ENCODE peak calls at places on chromosomes 11 and 22, in eight cellular contexts. One of them, this sample, is unnamed. For H3K36me3, the result is how much of the 10 kb centered on the place peaks cover.

GRCh38 chr22:38163844-38164577 is 17.6 kb downstream of the PLA2G6 start:
- DNase-seq in CD8-positive, alpha-beta T cell: no peak
- DNase-seq in GM23248: no peak
- DNase-seq in thoracic aorta: no peak
- DNase-seq in lower lobe of right lung: no peak
- DNase-seq in mesenchymal stem cell: no peak
- DNase-seq in psoas muscle: no peak
- DNase-seq in PC-3: no peak
- DNase-seq in this sample: no peak

GRCh38 chr11:69523453-69523852 is 42.0 kb downstream of the LINC01488 start:
- DNase-seq in CD8-positive, alpha-beta T cell: no peak
- DNase-seq in GM23248: no peak
- DNase-seq in thoracic aorta: no peak
- DNase-seq in lower lobe of right lung: no peak
- DNase-seq in mesenchymal stem cell: no peak
- DNase-seq in psoas muscle: no peak
- DNase-seq in PC-3: no peak
- DNase-seq in this sample: no peak

GRCh38 chr11:35035894-35036408 is 103.0 kb upstream of the CD44 start:
- DNase-seq in CD8-positive, alpha-beta T cell: no peak
- DNase-seq in GM23248: peak
- DNase-seq in thoracic aorta: no peak
- DNase-seq in lower lobe of right lung: no peak
- DNase-seq in mesenchymal stem cell: peak
- DNase-seq in psoas muscle: no peak
- DNase-seq in PC-3: peak
- DNase-seq in this sample: no peak

GRCh38 chr11:6022954-6023353 is 7.6 kb downstream of the OR56A1 start:
- DNase-seq in CD8-positive, alpha-beta T cell: no peak
- DNase-seq in GM23248: peak
- DNase-seq in thoracic aorta: no peak
- DNase-seq in lower lobe of right lung: no peak
- DNase-seq in mesenchymal stem cell: peak
- DNase-seq in psoas muscle: no peak
- DNase-seq in PC-3: peak
- DNase-seq in this sample: peak

GRCh38 chr11:116331381-116331780 is 441.4 kb downstream of the BUD13 start:
- DNase-seq in CD8-positive, alpha-beta T cell: no peak
- DNase-seq in GM23248: no peak
- DNase-seq in thoracic aorta: no peak
- DNase-seq in lower lobe of right lung: no peak
- DNase-seq in mesenchymal stem cell: no peak
- DNase-seq in psoas muscle: no peak
- DNase-seq in PC-3: no peak
- DNase-seq in this sample: no peak

GRCh38 chr11:113730887-113731726 is 25.0 kb upstream of the TMPRSS5 start:
- DNase-seq in CD8-positive, alpha-beta T cell: no peak
- DNase-seq in GM23248: peak
- DNase-seq in thoracic aorta: no peak
- DNase-seq in lower lobe of right lung: no peak
- DNase-seq in mesenchymal stem cell: peak
- DNase-seq in psoas muscle: peak
- DNase-seq in PC-3: peak
- DNase-seq in this sample: peak

GRCh38 chr11:114315749-114316368 is 19.7 kb downstream of the NNMT start:
- DNase-seq in CD8-positive, alpha-beta T cell: no peak
- DNase-seq in GM23248: peak
- DNase-seq in thoracic aorta: no peak
- DNase-seq in lower lobe of right lung: peak
- DNase-seq in mesenchymal stem cell: peak
- DNase-seq in psoas muscle: no peak
- DNase-seq in PC-3: peak
- DNase-seq in this sample: no peak

GRCh38 chr11:61061081-61061826 is 41.0 kb upstream of the CD5 start:
- DNase-seq in CD8-positive, alpha-beta T cell: peak
- DNase-seq in GM23248: peak
- DNase-seq in thoracic aorta: no peak
- DNase-seq in lower lobe of right lung: no peak
- DNase-seq in mesenchymal stem cell: no peak
- DNase-seq in psoas muscle: no peak
- DNase-seq in PC-3: peak
- DNase-seq in this sample: no peak

GRCh38 chr11:86996953-86997570 is 40.7 kb upstream of the TMEM135 start:
- DNase-seq in CD8-positive, alpha-beta T cell: no peak
- DNase-seq in GM23248: no peak
- DNase-seq in thoracic aorta: no peak
- DNase-seq in lower lobe of right lung: no peak
- DNase-seq in mesenchymal stem cell: no peak
- DNase-seq in psoas muscle: no peak
- DNase-seq in PC-3: no peak
- DNase-seq in this sample: no peak

GRCh38 chr11:128575956-128576340 is 11.4 kb downstream of the ETS1 start:
- DNase-seq in CD8-positive, alpha-beta T cell: no peak
- DNase-seq in GM23248: peak
- DNase-seq in thoracic aorta: no peak
- DNase-seq in lower lobe of right lung: no peak
- DNase-seq in mesenchymal stem cell: peak
- DNase-seq in psoas muscle: no peak
- DNase-seq in PC-3: no peak
- DNase-seq in this sample: no peak

GRCh38 chr11:120523196-120523595 is 11.6 kb downstream of the GRIK4 start:
- DNase-seq in CD8-positive, alpha-beta T cell: no peak
- DNase-seq in GM23248: no peak
- DNase-seq in thoracic aorta: no peak
- DNase-seq in lower lobe of right lung: peak
- DNase-seq in mesenchymal stem cell: no peak
- DNase-seq in psoas muscle: no peak
- DNase-seq in PC-3: no peak
- DNase-seq in this sample: no peak

GRCh38 chr11:8671651-8672062 is 10.8 kb downstream of the TRIM66 start:
- DNase-seq in CD8-positive, alpha-beta T cell: no peak
- DNase-seq in GM23248: no peak
- DNase-seq in thoracic aorta: peak
- DNase-seq in lower lobe of right lung: no peak
- DNase-seq in mesenchymal stem cell: no peak
- DNase-seq in psoas muscle: no peak
- DNase-seq in PC-3: no peak
- DNase-seq in this sample: no peak

GRCh38 chr11:43894546-43894945 is 13.9 kb downstream of the ALKBH3 start:
- DNase-seq in CD8-positive, alpha-beta T cell: no peak
- DNase-seq in GM23248: no peak
- DNase-seq in thoracic aorta: no peak
- DNase-seq in lower lobe of right lung: no peak
- DNase-seq in mesenchymal stem cell: no peak
- DNase-seq in psoas muscle: no peak
- DNase-seq in PC-3: peak
- DNase-seq in this sample: no peak
- H3K36me3 ChIP-seq in CD8-positive, alpha-beta T cell: half or more
- H3K36me3 ChIP-seq in GM23248: under half
- H3K36me3 ChIP-seq in thoracic aorta: under half
- H3K36me3 ChIP-seq in lower lobe of right lung: half or more
- H3K36me3 ChIP-seq in mesenchymal stem cell: under half
- H3K36me3 ChIP-seq in psoas muscle: under half
- H3K36me3 ChIP-seq in PC-3: under half
- H3K36me3 ChIP-seq in this sample: under half

DNA sequence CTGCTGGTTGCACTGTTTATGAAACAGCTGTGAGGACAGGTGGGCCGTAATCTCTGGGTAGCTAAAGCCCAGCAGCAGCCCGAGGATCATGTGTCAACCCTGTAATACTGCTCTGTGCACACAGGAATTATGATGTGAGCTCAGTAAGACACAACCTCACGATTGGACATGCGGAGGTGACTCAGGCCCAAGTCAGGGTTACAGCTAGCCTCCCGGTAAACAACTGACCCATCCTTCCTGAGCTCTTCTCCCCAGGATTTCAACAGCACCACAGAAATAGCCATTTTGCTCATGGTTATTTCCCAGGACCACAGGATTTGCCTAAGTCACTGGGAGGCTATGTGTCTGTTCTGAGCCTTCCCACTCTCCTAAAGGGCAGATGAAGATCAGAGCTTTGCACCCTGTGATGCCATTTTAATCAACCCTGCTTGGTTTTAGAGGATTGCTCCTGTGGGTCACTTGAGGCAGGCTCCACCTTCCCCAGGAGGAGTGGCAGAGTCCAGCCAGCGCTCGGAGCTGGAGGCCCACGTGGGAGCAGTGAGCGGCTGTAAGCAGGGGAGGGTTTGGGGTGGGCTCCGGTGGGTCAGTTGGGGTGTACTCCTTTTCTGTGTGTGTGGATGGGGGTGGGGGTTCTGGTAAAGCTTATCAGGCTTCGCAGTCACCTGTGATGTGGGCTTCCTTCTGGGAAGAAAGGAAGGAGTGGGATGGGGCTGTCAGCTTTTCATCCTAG is at the start of gene AMPD3:
- DNase-seq in CD8-positive, alpha-beta T cell: no peak
- DNase-seq in GM23248: peak
- DNase-seq in thoracic aorta: no peak
- DNase-seq in lower lobe of right lung: no peak
- DNase-seq in mesenchymal stem cell: peak
- DNase-seq in psoas muscle: peak
- DNase-seq in PC-3: peak
- DNase-seq in this sample: peak
- H3K27ac ChIP-seq in CD8-positive, alpha-beta T cell: peak
- H3K27ac ChIP-seq in GM23248: peak
- H3K27ac ChIP-seq in thoracic aorta: peak
- H3K27ac ChIP-seq in lower lobe of right lung: peak
- H3K27ac ChIP-seq in mesenchymal stem cell: peak
- H3K27ac ChIP-seq in psoas muscle: peak
- H3K27ac ChIP-seq in PC-3: peak
- H3K27ac ChIP-seq in this sample: peak

GRCh38 chr22:49807129-49807528 is 20.5 kb downstream of the BRD1 start:
- DNase-seq in CD8-positive, alpha-beta T cell: no peak
- DNase-seq in GM23248: no peak
- DNase-seq in thoracic aorta: no peak
- DNase-seq in lower lobe of right lung: no peak
- DNase-seq in mesenchymal stem cell: no peak
- DNase-seq in psoas muscle: no peak
- DNase-seq in PC-3: no peak
- DNase-seq in this sample: no peak

GRCh38 chr22:49810363-49811013 is 17.2 kb downstream of the BRD1 start:
- DNase-seq in CD8-positive, alpha-beta T cell: no peak
- DNase-seq in GM23248: no peak
- DNase-seq in thoracic aorta: no peak
- DNase-seq in lower lobe of right lung: peak
- DNase-seq in mesenchymal stem cell: peak
- DNase-seq in psoas muscle: no peak
- DNase-seq in PC-3: no peak
- DNase-seq in this sample: no peak

GRCh38 chr22:49811014-49811791 is 16.5 kb downstream of the BRD1 start:
- DNase-seq in CD8-positive, alpha-beta T cell: no peak
- DNase-seq in GM23248: no peak
- DNase-seq in thoracic aorta: no peak
- DNase-seq in lower lobe of right lung: peak
- DNase-seq in mesenchymal stem cell: no peak
- DNase-seq in psoas muscle: no peak
- DNase-seq in PC-3: no peak
- DNase-seq in this sample: no peak

GRCh38 chr22:49803667-49804375 is 23.9 kb downstream of the BRD1 start:
- DNase-seq in CD8-positive, alpha-beta T cell: no peak
- DNase-seq in GM23248: no peak
- DNase-seq in thoracic aorta: no peak
- DNase-seq in lower lobe of right lung: no peak
- DNase-seq in mesenchymal stem cell: no peak
- DNase-seq in psoas muscle: no peak
- DNase-seq in PC-3: no peak
- DNase-seq in this sample: no peak

DNA sequence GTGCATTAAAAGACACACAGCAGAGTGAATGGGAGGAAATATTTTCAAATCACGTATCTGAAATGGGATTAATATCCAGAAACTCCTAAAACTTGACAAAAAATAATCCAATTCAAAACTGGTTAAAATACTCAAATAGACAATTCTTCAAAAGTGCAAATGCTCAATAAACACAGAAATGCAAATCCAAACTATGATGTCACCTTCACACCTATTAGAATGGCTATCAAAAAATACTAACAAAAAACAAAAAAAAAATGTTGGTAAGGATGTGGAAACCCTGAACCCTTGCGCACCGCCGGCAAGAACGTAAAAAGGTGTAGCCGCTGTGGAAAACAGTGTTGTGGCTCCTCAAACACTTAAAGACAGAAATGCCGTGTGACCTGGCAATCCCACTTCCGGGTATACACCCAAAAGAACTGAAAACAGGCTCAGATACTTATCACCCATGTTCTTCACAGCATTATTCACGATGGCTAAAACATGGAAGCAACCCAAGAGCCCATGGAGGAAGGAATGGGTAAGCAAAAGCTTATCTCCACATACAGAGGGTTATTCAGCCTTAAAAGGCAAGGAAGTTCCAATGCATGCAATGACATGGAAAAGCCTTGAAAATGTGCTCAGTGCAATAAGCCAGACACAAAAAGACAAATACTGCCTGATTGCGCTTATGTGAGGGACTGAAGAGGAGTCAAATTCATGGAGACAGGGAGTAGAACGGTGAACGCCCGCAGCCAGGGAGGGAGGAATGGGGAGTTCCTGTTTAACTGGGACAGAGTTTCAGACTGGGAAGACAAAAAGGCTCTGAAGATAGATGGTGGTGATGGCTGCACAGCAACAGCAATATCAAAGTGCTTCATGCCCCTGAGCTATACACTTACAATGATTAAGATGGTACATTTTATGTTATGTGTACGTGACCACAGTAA is 19.6 kb downstream of the BRD1 start:
- DNase-seq in CD8-positive, alpha-beta T cell: peak
- DNase-seq in GM23248: no peak
- DNase-seq in thoracic aorta: no peak
- DNase-seq in lower lobe of right lung: peak
- DNase-seq in mesenchymal stem cell: no peak
- DNase-seq in psoas muscle: no peak
- DNase-seq in PC-3: no peak
- DNase-seq in this sample: no peak
- H3K36me3 ChIP-seq in CD8-positive, alpha-beta T cell: under half
- H3K36me3 ChIP-seq in GM23248: under half
- H3K36me3 ChIP-seq in thoracic aorta: under half
- H3K36me3 ChIP-seq in lower lobe of right lung: under half
- H3K36me3 ChIP-seq in mesenchymal stem cell: under half
- H3K36me3 ChIP-seq in psoas muscle: under half
- H3K36me3 ChIP-seq in PC-3: under half
- H3K36me3 ChIP-seq in this sample: under half

DNA sequence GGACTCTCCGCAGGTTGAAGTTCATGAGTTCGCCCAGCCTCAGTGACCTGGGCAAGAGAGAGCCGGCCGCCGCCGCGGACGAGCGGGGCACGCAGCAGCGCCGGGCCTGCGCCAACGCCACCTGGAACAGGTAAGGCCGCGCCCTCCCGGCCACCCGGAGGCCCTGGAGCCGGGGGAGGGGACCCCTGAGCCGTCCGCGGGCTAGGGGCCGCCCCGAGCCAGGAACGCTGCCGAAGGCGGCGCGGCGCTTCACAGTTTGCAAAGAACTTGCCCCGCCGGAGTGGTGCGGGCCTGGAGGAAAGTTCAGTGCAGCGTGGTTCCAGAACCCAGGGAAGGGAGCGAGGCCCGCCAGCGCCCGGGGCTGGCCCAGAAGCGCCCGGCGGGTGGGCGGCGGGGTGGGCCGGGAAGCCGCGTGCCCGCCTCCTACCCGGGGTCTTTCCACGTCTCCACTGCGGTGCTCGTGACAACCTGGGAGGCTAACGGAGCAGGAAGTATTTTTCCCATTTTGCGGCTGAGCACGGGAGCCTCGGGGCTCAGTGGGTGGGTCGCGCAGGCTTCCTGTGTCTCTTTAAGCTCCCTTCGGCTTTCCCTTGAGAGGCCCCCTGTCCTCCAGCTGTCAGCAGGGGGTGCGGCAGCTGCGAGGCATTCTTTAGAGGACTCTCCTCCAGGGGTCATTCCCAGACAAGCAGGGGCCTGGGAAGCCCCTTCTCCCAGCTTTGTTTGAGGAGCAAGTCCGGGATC is 645 bp downstream of the PRR5 start:
- DNase-seq in CD8-positive, alpha-beta T cell: peak
- DNase-seq in GM23248: peak
- DNase-seq in thoracic aorta: no peak
- DNase-seq in lower lobe of right lung: no peak
- DNase-seq in mesenchymal stem cell: peak
- DNase-seq in psoas muscle: no peak
- DNase-seq in PC-3: peak
- DNase-seq in this sample: peak
- H3K27ac ChIP-seq in CD8-positive, alpha-beta T cell: peak
- H3K27ac ChIP-seq in GM23248: no peak
- H3K27ac ChIP-seq in thoracic aorta: no peak
- H3K27ac ChIP-seq in lower lobe of right lung: peak
- H3K27ac ChIP-seq in mesenchymal stem cell: peak
- H3K27ac ChIP-seq in psoas muscle: no peak
- H3K27ac ChIP-seq in PC-3: no peak
- H3K27ac ChIP-seq in this sample: no peak